ENCODE peak calls at places on chromosome 1, in five cellular contexts. W is PC-3, M is mesenchymal stem cell, Z is mammary epithelial cell, O is hepatocyte. F is an unnamed sample.

GRCh38 chr1:185213086-185213485 is 56.1 kb downstream of the SWT1 start:
- DNase-seq in W (no peak), M (peak), Z (peak), O (no peak), F (no peak)

GRCh38 chr1:174274452-174274851 is 115.1 kb downstream of the RABGAP1L start:
- DNase-seq in W (no peak), M (peak), Z (no peak), O (no peak), F (no peak)

GRCh38 chr1:12811409-12811784 is 19.8 kb downstream of the PRAMEF11 start:
- DNase-seq in W (peak), M (no peak), Z (no peak), O (no peak), F (no peak)

GRCh38 chr1:203751051-203751450 is 13.9 kb upstream of the LAX1 start:
- DNase-seq in W (no peak), M (peak), Z (peak), O (peak), F (no peak)

GRCh38 chr1:7705048-7705907 is 65.8 kb upstream of the VAMP3 start:
- DNase-seq in W (no peak), M (no peak), Z (peak), O (peak), F (no peak)

GRCh38 chr1:87203890-87204289 is 124.8 kb upstream of the LMO4 start:
- DNase-seq in W (peak), M (no peak), Z (peak), O (no peak), F (peak)

GRCh38 chr1:245459621-245460020 is 304.8 kb downstream of the KIF26B start:
- DNase-seq in W (no peak), M (no peak), Z (no peak), O (no peak), F (no peak)

GRCh38 chr1:38477811-38478210 is 381.8 kb downstream of the RRAGC start:
- DNase-seq in W (no peak), M (no peak), Z (no peak), O (no peak), F (no peak)

GRCh38 chr1:167509587-167509986 is 8.7 kb downstream of the CD247 start:
- DNase-seq in W (no peak), M (no peak), Z (no peak), O (no peak), F (no peak)

GRCh38 chr1:237887542-237887941 is 3.2 kb downstream of the ZP4 start:
- DNase-seq in W (no peak), M (no peak), Z (no peak), O (no peak), F (no peak)

GRCh38 chr1:23026573-23026972 is 7.3 kb downstream of the KDM1A start:
- DNase-seq in W (peak), M (no peak), Z (peak), O (no peak), F (no peak)

GRCh38 chr1:168957818-168958217 is 148.7 kb upstream of the ATP1B1 start:
- DNase-seq in W (no peak), M (no peak), Z (no peak), O (no peak), F (no peak)

GRCh38 chr1:65949933-65950332 is 157.2 kb downstream of the PDE4B start:
- DNase-seq in W (no peak), M (no peak), Z (no peak), O (no peak), F (no peak)

GRCh38 chr1:18637962-18638817 is 7.5 kb downstream of the PAX7 start:
- DNase-seq in W (no peak), M (no peak), Z (no peak), O (no peak), F (no peak)

GRCh38 chr1:97986041-97987005 is 65.5 kb upstream of the DPYD start:
- DNase-seq in W (no peak), M (no peak), Z (no peak), O (no peak), F (peak)

GRCh38 chr1:98323396-98323795 is 338.1 kb upstream of the SNX7 start:
- DNase-seq in W (peak), M (peak), Z (peak), O (no peak), F (peak)

GRCh38 chr1:55007626-55008025 is 8.9 kb downstream of the BSND start:
- DNase-seq in W (peak), M (peak), Z (peak), O (no peak), F (peak)

GRCh38 chr1:178486100-178487069 is 10.4 kb downstream of the CLEC20A start:
- DNase-seq in W (no peak), M (no peak), Z (no peak), O (no peak), F (peak)

GRCh38 chr1:206766251-206766856 is 4.2 kb upstream of the IL19 start:
- DNase-seq in W (peak), M (peak), Z (peak), O (peak), F (peak)

GRCh38 chr1:22691354-22691753 is 19.3 kb upstream of the EPHB2 start:
- DNase-seq in W (no peak), M (no peak), Z (no peak), O (no peak), F (no peak)

GRCh38 chr1:66119148-66119547 is 326.5 kb downstream of the PDE4B start:
- DNase-seq in W (no peak), M (no peak), Z (no peak), O (no peak), F (no peak)

GRCh38 chr1:51329443-51330325 is 678 bp downstream of the TTC39A start:
- DNase-seq in W (peak), M (no peak), Z (no peak), O (peak), F (no peak)
- H3K4me3 ChIP-seq in W (peak), M (no peak), Z (peak), O (peak), F (no peak)

GRCh38 chr1:209405183-209405823 is 178.2 kb upstream of the CAMK1G start:
- DNase-seq in W (peak), M (no peak), Z (peak), O (no peak), F (no peak)
- H3K4me2 ChIP-seq in W (peak), M (no peak), Z (peak), O (no peak), F (peak)

DNA sequence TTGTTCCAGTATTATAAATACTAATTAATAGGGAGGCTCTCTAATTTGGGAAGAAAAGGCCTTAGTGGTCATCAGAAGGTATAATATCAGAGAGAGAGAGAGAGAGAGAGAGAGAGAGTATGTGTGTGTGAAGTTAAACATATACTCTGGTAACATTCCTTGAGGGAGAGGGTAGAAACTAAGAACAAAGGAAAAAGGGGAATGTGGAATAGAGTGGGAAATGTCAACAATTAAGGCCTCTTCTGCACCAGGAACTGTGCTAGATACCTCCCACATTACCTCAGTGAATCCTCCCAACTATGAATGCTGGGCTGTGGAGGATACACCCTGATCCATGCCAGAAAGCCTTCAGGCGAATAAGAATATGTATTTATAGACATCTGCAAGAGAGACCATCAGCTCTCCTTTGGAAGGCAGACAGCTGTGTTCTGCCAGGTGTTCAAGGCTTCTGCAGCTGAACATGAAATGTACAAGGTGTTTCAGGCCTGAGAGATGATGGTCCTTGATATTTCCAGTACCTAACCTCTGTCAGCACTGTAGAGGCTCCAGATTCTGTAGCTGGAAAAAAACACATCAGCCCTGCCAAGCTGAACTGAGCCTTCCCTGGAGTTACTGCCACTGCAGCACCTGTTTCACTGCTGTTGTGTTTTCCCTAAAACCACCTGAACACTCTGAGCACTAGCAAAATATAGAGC is 29.1 kb downstream of the TBX15 start:
- DNase-seq in W (no peak), M (no peak), Z (no peak), O (no peak), F (no peak)
- H3K4me3 ChIP-seq in W (no peak), M (no peak), Z (no peak), O (no peak), F (no peak)

DNA sequence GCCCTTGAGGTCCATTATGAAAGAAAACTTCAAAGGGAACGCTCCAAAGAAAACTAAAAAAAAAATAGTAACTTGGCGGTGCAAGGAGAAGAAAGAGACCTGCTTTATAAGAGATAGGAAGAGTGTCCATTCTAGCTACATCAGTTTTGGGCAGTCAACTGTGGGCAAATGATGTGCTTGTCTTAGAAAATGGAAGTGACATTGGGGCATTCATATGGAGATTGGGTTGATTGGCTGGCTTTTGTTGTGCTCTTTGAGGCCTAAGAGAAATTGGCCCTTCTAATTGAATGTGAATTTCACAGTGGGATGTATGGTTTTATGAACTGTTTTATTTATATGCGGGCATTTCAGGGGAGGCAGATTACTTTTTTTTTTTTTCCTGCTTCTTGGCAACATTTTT is 13.2 kb downstream of the PPP1R12B start:
- DNase-seq in W (no peak), M (no peak), Z (no peak), O (no peak), F (no peak)
- H3K4me2 ChIP-seq in W (no peak), M (no peak), Z (no peak), O (no peak), F (no peak)

GRCh38 chr1:53198241-53198651 is 1.6 kb downstream of the CPT2 start:
- DNase-seq in W (no peak), M (peak), Z (peak), O (peak), F (peak)
- H3K4me3 ChIP-seq in W (peak), M (no peak), Z (peak), O (no peak), F (no peak)

F was measured in osteoblast.